ENCODE peak calls at places on chromosomes 5 and 9, in five cellular contexts. One of them, this sample, is unnamed.

GRCh38 chr9:3385871-3386270 is 139.9 kb downstream of the RFX3 start:
- DNase-seq in body of pancreas: no peak
- DNase-seq in tibial artery: no peak
- DNase-seq in fibroblast of villous mesenchyme: no peak
- DNase-seq in CD8-positive, alpha-beta T cell: no peak
- DNase-seq in this sample: no peak

GRCh38 chr5:91271999-91272398 is 111.1 kb downstream of the ARRDC3 start:
- DNase-seq in body of pancreas: no peak
- DNase-seq in tibial artery: no peak
- DNase-seq in CD8-positive, alpha-beta T cell: no peak
- DNase-seq in fibroblast of villous mesenchyme: no peak
- DNase-seq in this sample: no peak

GRCh38 chr5:178271231-178271630 is 38.6 kb upstream of the PHYKPL start:
- DNase-seq in body of pancreas: no peak
- DNase-seq in tibial artery: no peak
- DNase-seq in CD8-positive, alpha-beta T cell: no peak
- DNase-seq in fibroblast of villous mesenchyme: no peak
- DNase-seq in this sample: no peak

GRCh38 chr9:7536310-7536939 is 263.2 kb downstream of the DMAC1 start:
- DNase-seq in CD8-positive, alpha-beta T cell: peak
- DNase-seq in body of pancreas: peak
- DNase-seq in fibroblast of villous mesenchyme: peak
- DNase-seq in tibial artery: no peak
- DNase-seq in this sample: peak

GRCh38 chr9:83327323-83327722 is 210.9 kb downstream of the FRMD3 start:
- DNase-seq in CD8-positive, alpha-beta T cell: no peak
- DNase-seq in body of pancreas: no peak
- DNase-seq in fibroblast of villous mesenchyme: peak
- DNase-seq in tibial artery: no peak
- DNase-seq in this sample: no peak

GRCh38 chr5:115532517-115532916 is 12.1 kb downstream of the FEM1C start:
- DNase-seq in body of pancreas: no peak
- DNase-seq in tibial artery: no peak
- DNase-seq in fibroblast of villous mesenchyme: peak
- DNase-seq in CD8-positive, alpha-beta T cell: no peak
- DNase-seq in this sample: no peak

GRCh38 chr9:14358523-14358922 is 44.6 kb upstream of the NFIB start:
- DNase-seq in body of pancreas: no peak
- DNase-seq in tibial artery: no peak
- DNase-seq in CD8-positive, alpha-beta T cell: no peak
- DNase-seq in fibroblast of villous mesenchyme: peak
- DNase-seq in this sample: no peak

GRCh38 chr5:117590944-117591343 is 1016.3 kb upstream of the SEMA6A start:
- DNase-seq in fibroblast of villous mesenchyme: peak
- DNase-seq in body of pancreas: no peak
- DNase-seq in CD8-positive, alpha-beta T cell: no peak
- DNase-seq in tibial artery: no peak
- DNase-seq in this sample: no peak

GRCh38 chr5:152994040-152994439 is 496.4 kb upstream of the GRIA1 start:
- DNase-seq in fibroblast of villous mesenchyme: no peak
- DNase-seq in tibial artery: no peak
- DNase-seq in body of pancreas: no peak
- DNase-seq in CD8-positive, alpha-beta T cell: no peak
- DNase-seq in this sample: no peak

GRCh38 chr9:106916491-106917235 is 53.7 kb downstream of the ZNF462 start:
- DNase-seq in tibial artery: no peak
- DNase-seq in fibroblast of villous mesenchyme: peak
- DNase-seq in body of pancreas: peak
- DNase-seq in CD8-positive, alpha-beta T cell: no peak
- DNase-seq in this sample: peak

GRCh38 chr9:130450344-130451003 is 5.7 kb downstream of the ASS1 start:
- DNase-seq in fibroblast of villous mesenchyme: no peak
- DNase-seq in body of pancreas: peak
- DNase-seq in tibial artery: no peak
- DNase-seq in CD8-positive, alpha-beta T cell: no peak
- DNase-seq in this sample: no peak

GRCh38 chr9:124511891-124512805 is 4.9 kb upstream of the NR5A1 start:
- DNase-seq in fibroblast of villous mesenchyme: peak
- DNase-seq in tibial artery: no peak
- DNase-seq in CD8-positive, alpha-beta T cell: no peak
- DNase-seq in body of pancreas: no peak
- DNase-seq in this sample: no peak

GRCh38 chr9:103041961-103042360 is 46.8 kb downstream of the CYLC2 start:
- DNase-seq in fibroblast of villous mesenchyme: no peak
- DNase-seq in tibial artery: no peak
- DNase-seq in CD8-positive, alpha-beta T cell: no peak
- DNase-seq in body of pancreas: no peak
- DNase-seq in this sample: no peak

GRCh38 chr9:32292611-32293010 is 91.8 kb upstream of the ACO1 start:
- DNase-seq in fibroblast of villous mesenchyme: no peak
- DNase-seq in body of pancreas: no peak
- DNase-seq in tibial artery: no peak
- DNase-seq in CD8-positive, alpha-beta T cell: no peak
- DNase-seq in this sample: no peak

GRCh38 chr5:43648499-43649124 is 45.6 kb downstream of the NNT start:
- DNase-seq in CD8-positive, alpha-beta T cell: no peak
- DNase-seq in tibial artery: no peak
- DNase-seq in fibroblast of villous mesenchyme: peak
- DNase-seq in body of pancreas: no peak
- DNase-seq in this sample: no peak

GRCh38 chr5:94440015-94440414 is 178.4 kb downstream of the KIAA0825 start:
- DNase-seq in fibroblast of villous mesenchyme: no peak
- DNase-seq in CD8-positive, alpha-beta T cell: no peak
- DNase-seq in body of pancreas: no peak
- DNase-seq in tibial artery: no peak
- DNase-seq in this sample: no peak

GRCh38 chr9:135960328-135961276 is 571 bp downstream of the UBAC1 start:
- DNase-seq in fibroblast of villous mesenchyme: peak
- DNase-seq in CD8-positive, alpha-beta T cell: no peak
- DNase-seq in tibial artery: no peak
- DNase-seq in body of pancreas: peak
- DNase-seq in this sample: no peak

GRCh38 chr9:91056917-91057316 is 255.3 kb downstream of the SYK start:
- DNase-seq in tibial artery: no peak
- DNase-seq in body of pancreas: no peak
- DNase-seq in CD8-positive, alpha-beta T cell: no peak
- DNase-seq in fibroblast of villous mesenchyme: peak
- DNase-seq in this sample: no peak

GRCh38 chr9:6925841-6926240 is 168.1 kb downstream of the KDM4C start:
- DNase-seq in body of pancreas: no peak
- DNase-seq in tibial artery: no peak
- DNase-seq in CD8-positive, alpha-beta T cell: no peak
- DNase-seq in fibroblast of villous mesenchyme: peak
- DNase-seq in this sample: no peak

GRCh38 chr9:128005938-128006337 is 25.1 kb upstream of the EEIG1 start:
- DNase-seq in body of pancreas: no peak
- DNase-seq in fibroblast of villous mesenchyme: peak
- DNase-seq in CD8-positive, alpha-beta T cell: no peak
- DNase-seq in tibial artery: no peak
- DNase-seq in this sample: no peak

GRCh38 chr5:10332301-10332700 is 21.2 kb upstream of the MARCHF6 start:
- DNase-seq in fibroblast of villous mesenchyme: no peak
- DNase-seq in CD8-positive, alpha-beta T cell: no peak
- DNase-seq in tibial artery: no peak
- DNase-seq in body of pancreas: no peak
- DNase-seq in this sample: no peak

GRCh38 chr5:109418752-109419352 is 9.1 kb upstream of the PJA2 start:
- DNase-seq in CD8-positive, alpha-beta T cell: no peak
- DNase-seq in fibroblast of villous mesenchyme: no peak
- DNase-seq in tibial artery: no peak
- DNase-seq in body of pancreas: no peak
- DNase-seq in this sample: no peak

GRCh38 chr5:164119806-164120440 is 614.5 kb downstream of the MAT2B start:
- DNase-seq in CD8-positive, alpha-beta T cell: no peak
- DNase-seq in body of pancreas: no peak
- DNase-seq in tibial artery: no peak
- DNase-seq in fibroblast of villous mesenchyme: peak
- DNase-seq in this sample: peak

GRCh38 chr5:154934881-154935280 is 3.1 kb downstream of the GEMIN5 start:
- DNase-seq in tibial artery: no peak
- DNase-seq in fibroblast of villous mesenchyme: no peak
- DNase-seq in CD8-positive, alpha-beta T cell: no peak
- DNase-seq in body of pancreas: no peak
- DNase-seq in this sample: no peak

GRCh38 chr9:121684381-121685145 is 33.1 kb downstream of the DAB2IP start:
- DNase-seq in body of pancreas: peak
- DNase-seq in tibial artery: no peak
- DNase-seq in CD8-positive, alpha-beta T cell: no peak
- DNase-seq in fibroblast of villous mesenchyme: peak
- DNase-seq in this sample: no peak

GRCh38 chr9:69307446-69308216 is 17.4 kb upstream of the ENTREP1 start:
- DNase-seq in tibial artery: no peak
- DNase-seq in body of pancreas: no peak
- DNase-seq in CD8-positive, alpha-beta T cell: no peak
- DNase-seq in fibroblast of villous mesenchyme: peak
- DNase-seq in this sample: no peak

GRCh38 chr5:58794875-58795274 is 212.0 kb downstream of the RAB3C start:
- DNase-seq in body of pancreas: no peak
- DNase-seq in fibroblast of villous mesenchyme: no peak
- DNase-seq in CD8-positive, alpha-beta T cell: no peak
- DNase-seq in tibial artery: no peak
- DNase-seq in this sample: no peak

GRCh38 chr5:54946306-54946705 is 39.1 kb downstream of the ESM1 start:
- DNase-seq in tibial artery: no peak
- DNase-seq in fibroblast of villous mesenchyme: no peak
- DNase-seq in body of pancreas: no peak
- DNase-seq in CD8-positive, alpha-beta T cell: no peak
- DNase-seq in this sample: no peak

GRCh38 chr5:54942064-54942778 is 43.2 kb downstream of the ESM1 start:
- DNase-seq in fibroblast of villous mesenchyme: no peak
- DNase-seq in CD8-positive, alpha-beta T cell: no peak
- DNase-seq in tibial artery: no peak
- DNase-seq in body of pancreas: no peak
- DNase-seq in this sample: no peak

GRCh38 chr5:54947187-54947586 is 38.2 kb downstream of the ESM1 start:
- DNase-seq in CD8-positive, alpha-beta T cell: no peak
- DNase-seq in fibroblast of villous mesenchyme: no peak
- DNase-seq in body of pancreas: no peak
- DNase-seq in tibial artery: no peak
- DNase-seq in this sample: no peak

DNA sequence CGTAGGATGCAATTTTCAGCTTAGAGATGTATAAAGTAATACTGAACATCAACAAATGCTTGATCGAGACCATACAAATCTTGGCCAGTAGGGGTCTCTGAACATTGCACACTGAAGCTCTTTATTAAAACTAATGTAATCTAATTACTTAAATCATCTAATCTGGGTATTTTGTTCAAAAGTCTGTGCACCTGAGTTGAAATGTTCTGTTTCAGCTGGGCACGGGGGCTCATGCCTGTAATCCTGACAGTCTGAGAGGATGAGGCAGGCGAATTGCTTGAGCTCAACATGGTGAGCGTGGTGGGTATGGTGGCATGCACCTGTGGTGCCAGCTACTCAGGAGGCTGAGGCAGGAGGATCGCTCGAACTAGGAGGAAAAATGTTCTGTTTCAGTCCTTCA is 41.0 kb downstream of the ESM1 start:
- DNase-seq in CD8-positive, alpha-beta T cell: peak
- DNase-seq in fibroblast of villous mesenchyme: peak
- DNase-seq in tibial artery: no peak
- DNase-seq in body of pancreas: peak
- DNase-seq in this sample: no peak
- TF ChIP-seq CTCF in CD8-positive, alpha-beta T cell: peak
- TF ChIP-seq CTCF in fibroblast of villous mesenchyme: peak
- TF ChIP-seq CTCF in tibial artery: peak
- TF ChIP-seq CTCF in body of pancreas: peak
- TF ChIP-seq CTCF in this sample: peak

GRCh38 chr5:147986134-147986757 is 77.5 kb upstream of the SPINK5 start:
- DNase-seq in tibial artery: no peak
- DNase-seq in fibroblast of villous mesenchyme: no peak
- DNase-seq in body of pancreas: no peak
- DNase-seq in CD8-positive, alpha-beta T cell: no peak
- DNase-seq in this sample: no peak

GRCh38 chr5:147979761-147980160 is 73.4 kb upstream of the C5orf46 start:
- DNase-seq in CD8-positive, alpha-beta T cell: no peak
- DNase-seq in fibroblast of villous mesenchyme: no peak
- DNase-seq in body of pancreas: no peak
- DNase-seq in tibial artery: no peak
- DNase-seq in this sample: no peak

GRCh38 chr5:147985593-147985992 is 78.2 kb upstream of the SPINK5 start:
- DNase-seq in fibroblast of villous mesenchyme: no peak
- DNase-seq in tibial artery: no peak
- DNase-seq in CD8-positive, alpha-beta T cell: no peak
- DNase-seq in body of pancreas: no peak
- DNase-seq in this sample: no peak

GRCh38 chr5:147981074-147981473 is 74.7 kb upstream of the C5orf46 start:
- DNase-seq in body of pancreas: no peak
- DNase-seq in tibial artery: no peak
- DNase-seq in fibroblast of villous mesenchyme: no peak
- DNase-seq in CD8-positive, alpha-beta T cell: no peak
- DNase-seq in this sample: no peak
- H3K4me3 ChIP-seq in body of pancreas: no peak
- H3K4me3 ChIP-seq in tibial artery: no peak
- H3K4me3 ChIP-seq in fibroblast of villous mesenchyme: no peak
- H3K4me3 ChIP-seq in CD8-positive, alpha-beta T cell: no peak
- H3K4me3 ChIP-seq in this sample: no peak

DNA sequence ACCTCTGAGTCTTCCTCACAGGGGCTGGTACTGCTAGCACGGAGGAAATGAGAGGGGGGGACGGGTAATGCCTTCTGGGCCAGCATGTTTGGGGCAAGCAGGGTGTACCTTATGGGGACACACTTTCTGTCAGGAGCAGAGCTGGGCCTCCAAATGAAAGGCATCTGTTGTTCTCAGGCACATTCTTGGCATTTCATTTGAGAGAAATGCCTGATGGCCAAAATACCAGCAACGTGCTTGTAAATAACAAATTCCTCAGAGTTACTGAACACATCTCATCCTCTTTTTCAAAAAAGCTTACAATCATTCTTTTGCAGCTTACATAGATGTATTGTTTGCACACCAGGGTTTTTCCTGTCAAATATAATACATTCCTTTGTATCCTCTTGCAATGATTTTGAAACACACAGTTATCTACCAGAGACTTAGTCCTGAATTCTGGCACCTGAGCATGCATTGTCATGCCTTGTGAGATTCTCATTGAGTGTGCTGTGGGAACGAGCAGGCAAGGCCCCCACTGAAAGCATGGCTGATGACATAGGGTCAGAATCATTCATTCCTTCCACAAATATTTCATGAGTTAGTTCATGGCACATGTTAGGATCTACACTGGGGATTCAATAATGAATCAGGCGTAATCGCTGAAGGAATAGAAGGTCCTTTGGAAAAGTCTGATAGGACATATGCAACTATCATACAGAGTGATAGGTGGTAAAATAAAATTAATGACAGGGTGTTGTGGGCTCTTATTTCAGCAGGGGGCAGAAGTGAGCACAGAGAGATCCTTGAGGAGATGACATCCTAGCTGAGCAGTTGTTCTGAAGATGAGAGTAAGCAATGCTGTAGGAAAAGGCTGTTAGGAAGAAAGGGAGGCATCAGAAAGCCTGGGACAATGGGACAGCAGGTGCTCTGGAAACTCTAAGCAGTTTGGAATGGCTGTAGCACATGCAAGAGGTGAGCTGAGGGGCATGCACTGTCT is 260.9 kb upstream of the TUT7 start:
- DNase-seq in fibroblast of villous mesenchyme: peak
- DNase-seq in CD8-positive, alpha-beta T cell: no peak
- DNase-seq in tibial artery: no peak
- DNase-seq in body of pancreas: peak
- DNase-seq in this sample: no peak
- TF ChIP-seq CTCF in fibroblast of villous mesenchyme: peak
- TF ChIP-seq CTCF in CD8-positive, alpha-beta T cell: no peak
- TF ChIP-seq CTCF in tibial artery: peak
- TF ChIP-seq CTCF in body of pancreas: peak
- TF ChIP-seq CTCF in this sample: peak

GRCh38 chr5:180049357-180049673 is 22.2 kb downstream of the RNF130 start:
- DNase-seq in fibroblast of villous mesenchyme: no peak
- DNase-seq in CD8-positive, alpha-beta T cell: no peak
- DNase-seq in tibial artery: no peak
- DNase-seq in body of pancreas: no peak
- DNase-seq in this sample: no peak
- H3K4me3 ChIP-seq in fibroblast of villous mesenchyme: no peak
- H3K4me3 ChIP-seq in CD8-positive, alpha-beta T cell: no peak
- H3K4me3 ChIP-seq in tibial artery: no peak
- H3K4me3 ChIP-seq in body of pancreas: no peak
- H3K4me3 ChIP-seq in this sample: no peak

This sample was measured in LNCaP clone FGC.